ENCODE peak calls at places on chromosomes 7 and 10, in seven cellular contexts. Y is RWPE2; R is A673; X is SK-N-SH; V is fibroblast of lung; A is BJ; T is CD4-positive, alpha-beta T cell. M is an unnamed sample.

GRCh38 chr7:16416289-16417282 is 4.8 kb downstream of the CRPPA start:
- DNase-seq in V (peak), X (no peak), A (peak), R (no peak), Y (no peak), T (no peak), M (no peak)

GRCh38 chr10:112115781-112116385 is 67.7 kb downstream of the GPAM start:
- DNase-seq in T (no peak), R (peak), X (peak), V (no peak), Y (no peak), A (no peak), M (peak)

GRCh38 chr7:25578991-25579687 is 350.9 kb upstream of the NPVF start:
- DNase-seq in X (no peak), Y (no peak), R (no peak), A (no peak), T (no peak), V (no peak), M (no peak)

GRCh38 chr10:33277135-33277536 is 57.3 kb downstream of the NRP1 start:
- DNase-seq in R (peak), Y (no peak), A (no peak), V (peak), X (peak), T (no peak), M (no peak)

GRCh38 chr7:101185258-101185839 is 5.3 kb upstream of the NAT16 start:
- DNase-seq in V (peak), R (no peak), X (no peak), A (no peak), Y (no peak), T (no peak), M (no peak)

GRCh38 chr10:71076473-71077142 is 135.8 kb upstream of the UNC5B start:
- DNase-seq in R (no peak), X (peak), V (no peak), Y (peak), A (no peak), T (no peak), M (no peak)

GRCh38 chr7:1675673-1676549 is 5.8 kb downstream of the ELFN1 start:
- DNase-seq in Y (peak), V (no peak), R (no peak), T (no peak), X (peak), A (no peak), M (no peak)

GRCh38 chr10:124303662-124304418 is 114.9 kb downstream of the OAT start:
- DNase-seq in V (no peak), A (no peak), T (no peak), R (no peak), X (no peak), Y (no peak), M (no peak)

GRCh38 chr7:27771111-27771510 is 31.1 kb downstream of the TAX1BP1 start:
- DNase-seq in X (no peak), V (peak), Y (no peak), T (no peak), R (no peak), A (no peak), M (no peak)

GRCh38 chr7:139023076-139023475 is 12.8 kb downstream of the ZC3HAV1L start:
- DNase-seq in R (no peak), V (peak), A (no peak), T (no peak), Y (no peak), X (no peak), M (no peak)

GRCh38 chr7:16905300-16906044 is 23.7 kb upstream of the AGR3 start:
- DNase-seq in R (peak), V (peak), X (no peak), Y (no peak), A (no peak), T (no peak), M (no peak)

GRCh38 chr10:89837173-89838001 is 136.0 kb downstream of the KIF20B start:
- DNase-seq in R (peak), V (peak), Y (no peak), X (peak), A (no peak), T (peak), M (peak)

GRCh38 chr7:157813741-157814661 is 477.2 kb downstream of the DNAJB6 start:
- DNase-seq in X (no peak), R (no peak), V (no peak), A (no peak), Y (peak), T (no peak), M (no peak)

GRCh38 chr10:104445359-104445758 is 91.7 kb downstream of the CFAP58 start:
- DNase-seq in R (peak), A (peak), V (peak), X (no peak), Y (no peak), T (no peak), M (no peak)

GRCh38 chr10:100864981-100865380 is 47.8 kb upstream of the SLF2 start:
- DNase-seq in A (no peak), V (no peak), T (no peak), Y (no peak), R (no peak), X (no peak), M (no peak)

GRCh38 chr7:17255930-17256329 is 42.5 kb upstream of the AHR start:
- DNase-seq in A (no peak), V (no peak), R (no peak), Y (no peak), T (no peak), X (no peak), M (no peak)

GRCh38 chr7:29853072-29853471 is 46.8 kb downstream of the WIPF3 start:
- DNase-seq in Y (no peak), A (no peak), V (no peak), T (no peak), R (no peak), X (no peak), M (no peak)

GRCh38 chr7:92854501-92855238 is 18.3 kb upstream of the CDK6 start:
- DNase-seq in T (no peak), V (no peak), R (no peak), A (no peak), Y (no peak), X (no peak), M (peak)

GRCh38 chr7:93972029-93972725 is 32.0 kb downstream of the BET1 start:
- DNase-seq in V (no peak), X (peak), T (no peak), R (no peak), Y (no peak), A (no peak), M (no peak)

GRCh38 chr7:46558482-46559193 is 637.6 kb upstream of the IGFBP3 start:
- DNase-seq in V (peak), T (no peak), A (peak), X (no peak), Y (no peak), R (no peak), M (no peak)

GRCh38 chr7:918441-919113 is 35.9 kb downstream of the ADAP1 start:
- DNase-seq in T (no peak), A (no peak), Y (peak), X (no peak), V (no peak), R (no peak), M (no peak)

GRCh38 chr7:105205592-105206211 is 183.0 kb downstream of the SRPK2 start:
- DNase-seq in T (peak), R (no peak), X (no peak), A (no peak), Y (no peak), V (peak), M (peak)

GRCh38 chr7:143456992-143457793 is 13.9 kb downstream of the TAS2R60 start:
- DNase-seq in V (peak), X (no peak), T (no peak), R (no peak), Y (no peak), A (peak), M (no peak)

GRCh38 chr7:99102809-99103690 is 40.9 kb downstream of the SMURF1 start:
- DNase-seq in X (no peak), Y (no peak), R (peak), T (no peak), V (peak), A (no peak), M (peak)

GRCh38 chr10:127527891-127528290 is 21.2 kb upstream of the NPS start:
- DNase-seq in R (peak), T (no peak), X (no peak), A (no peak), V (no peak), Y (no peak), M (no peak)

GRCh38 chr7:144982133-144982532 is 146.3 kb upstream of the TPK1 start:
- DNase-seq in R (no peak), A (no peak), V (no peak), X (no peak), Y (no peak), T (no peak), M (no peak)

GRCh38 chr7:128459394-128459878 is 3.8 kb downstream of the HILPDA start:
- DNase-seq in X (peak), R (peak), A (no peak), V (peak), Y (no peak), T (peak), M (peak)

GRCh38 chr10:61761825-61762217 is 99.1 kb downstream of the CABCOCO1 start:
- DNase-seq in Y (no peak), X (no peak), A (no peak), V (no peak), T (no peak), R (no peak), M (no peak)

GRCh38 chr7:21967500-21968099 is 21.9 kb upstream of the CDCA7L start:
- DNase-seq in Y (no peak), T (peak), X (no peak), R (peak), A (no peak), V (peak), M (peak)

GRCh38 chr7:100673942-100674431 is 447 bp downstream of the GNB2 start:
- DNase-seq in A (no peak), V (no peak), R (peak), T (no peak), X (peak), Y (no peak), M (peak)

GRCh38 chr7:2621061-2621828 is 10.5 kb upstream of the TTYH3 start:
- DNase-seq in R (no peak), T (no peak), V (peak), X (no peak), A (no peak), Y (no peak), M (no peak)

GRCh38 chr7:99386584-99387238 is 12.2 kb downstream of the ARPC1B start:
- DNase-seq in X (peak), V (no peak), Y (no peak), T (peak), R (peak), A (no peak), M (peak)

GRCh38 chr10:7243873-7244272 is 167.0 kb downstream of the SFMBT2 start:
- DNase-seq in R (no peak), X (no peak), A (no peak), Y (no peak), T (no peak), V (no peak), M (no peak)

GRCh38 chr7:136997735-136998134 is 129.3 kb downstream of the CHRM2 start:
- DNase-seq in A (no peak), V (peak), Y (no peak), R (no peak), X (no peak), T (no peak), M (no peak)

GRCh38 chr10:35781643-35782035 is 139.5 kb upstream of the FZD8 start:
- DNase-seq in R (peak), T (no peak), V (no peak), X (peak), Y (no peak), A (no peak), M (peak)

GRCh38 chr7:144397086-144397485 is 6.4 kb downstream of the NOBOX start:
- DNase-seq in A (no peak), V (no peak), R (no peak), X (no peak), T (no peak), Y (no peak), M (no peak)

GRCh38 chr7:76280408-76280807 is 22.1 kb upstream of the HSPB1 start:
- DNase-seq in V (no peak), R (no peak), X (peak), A (no peak), T (no peak), Y (no peak), M (no peak)

GRCh38 chr10:79321951-79322350 is 25.3 kb upstream of the PPIF start:
- DNase-seq in R (no peak), X (no peak), T (no peak), V (no peak), A (no peak), Y (no peak), M (no peak)

GRCh38 chr10:100341953-100342626 is 4.9 kb upstream of the SCD start:
- DNase-seq in X (peak), R (peak), A (no peak), Y (no peak), V (peak), T (peak), M (peak)

GRCh38 chr10:31384589-31384949 is 65.6 kb downstream of the ZEB1 start:
- DNase-seq in T (no peak), A (no peak), V (peak), X (no peak), Y (no peak), R (no peak), M (no peak)
- TF ChIP-seq CTCF in T (no peak), A (no peak), V (no peak), X (no peak), Y (no peak), R (no peak), M (no peak)

DNA sequence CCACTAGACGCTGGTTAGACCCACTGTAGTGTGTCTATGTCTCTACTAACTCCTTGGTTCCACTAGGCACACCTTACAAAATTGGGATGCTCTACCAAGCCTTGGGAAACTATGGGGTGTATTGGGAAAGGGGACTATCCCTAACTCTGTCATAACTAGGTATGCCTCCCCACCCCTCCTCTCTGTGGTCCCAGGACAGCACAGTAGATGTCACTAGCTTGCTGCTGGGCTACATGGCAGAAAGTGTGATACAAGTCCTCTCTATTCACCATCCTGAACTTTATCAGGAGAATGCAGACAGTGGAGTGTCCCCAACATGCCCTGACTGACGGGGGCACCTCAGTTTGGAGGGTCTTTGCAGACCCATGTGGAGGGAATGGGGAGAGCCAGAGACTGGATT is 30.3 kb upstream of the TMEM273 start:
- DNase-seq in R (no peak), Y (no peak), T (no peak), X (no peak), V (no peak), A (no peak), M (no peak)
- TF ChIP-seq CTCF in R (no peak), Y (no peak), T (no peak), X (no peak), V (no peak), A (no peak), M (no peak)

DNA sequence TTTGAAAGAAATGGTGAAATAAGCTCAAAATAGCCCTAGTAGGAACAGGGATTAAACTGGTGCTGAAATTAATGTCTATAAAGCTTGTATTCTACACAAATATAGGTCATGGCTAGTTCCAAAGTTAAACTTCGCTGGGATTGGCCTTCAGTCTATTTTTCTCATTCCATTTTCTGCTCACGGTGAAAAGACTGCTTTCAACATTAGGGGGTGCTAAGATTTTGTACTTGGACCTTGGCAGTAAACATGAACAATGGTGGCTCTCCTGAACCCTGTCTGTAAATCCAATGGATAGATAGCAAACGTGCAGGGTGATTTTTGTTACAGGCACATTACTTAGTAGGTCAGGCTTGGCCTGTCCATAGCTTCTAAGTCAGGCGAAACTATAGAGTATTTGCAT is 36.0 kb upstream of the RSU1 start:
- DNase-seq in X (peak), A (no peak), Y (no peak), T (no peak), V (peak), R (peak), M (no peak)
- TF ChIP-seq CTCF in X (peak), A (peak), Y (peak), T (no peak), V (peak), R (peak), M (no peak)

GRCh38 chr10:52066383-52066782 is 247.7 kb upstream of the DKK1 start:
- DNase-seq in A (no peak), T (no peak), Y (no peak), R (no peak), V (no peak), X (peak), M (no peak)
- TF ChIP-seq CTCF in A (no peak), T (no peak), Y (peak), R (no peak), V (no peak), X (no peak), M (no peak)

GRCh38 chr7:127258111-127258510 is 5.4 kb upstream of the GRM8 start:
- DNase-seq in V (no peak), T (no peak), A (no peak), Y (no peak), R (peak), X (no peak), M (no peak)
- TF ChIP-seq CTCF in V (no peak), T (no peak), A (no peak), Y (no peak), R (no peak), X (no peak), M (no peak)